ENCODE peak calls at places on chromosomes 16 and 17, in six cellular contexts. One of them, this sample, is unnamed.

GRCh38 chr16:66843191-66843590 is 1.0 kb upstream of the CA7 start:
- DNase-seq in endothelial cell: no peak
- DNase-seq in tibial artery: no peak
- DNase-seq in stomach: no peak
- DNase-seq in Daoy: no peak
- DNase-seq in EL: no peak
- DNase-seq in this sample: no peak

GRCh38 chr16:57743886-57744645 is 8.5 kb downstream of the KATNB1 start:
- DNase-seq in endothelial cell: no peak
- DNase-seq in tibial artery: no peak
- DNase-seq in stomach: no peak
- DNase-seq in Daoy: no peak
- DNase-seq in EL: no peak
- DNase-seq in this sample: no peak

GRCh38 chr17:72359811-72360210 is 239.0 kb downstream of the SOX9 start:
- DNase-seq in endothelial cell: no peak
- DNase-seq in tibial artery: no peak
- DNase-seq in stomach: no peak
- DNase-seq in Daoy: no peak
- DNase-seq in EL: no peak
- DNase-seq in this sample: no peak

GRCh38 chr17:75950421-75950820 is 9.6 kb upstream of the FBF1 start:
- DNase-seq in endothelial cell: no peak
- DNase-seq in tibial artery: no peak
- DNase-seq in stomach: no peak
- DNase-seq in Daoy: no peak
- DNase-seq in EL: no peak
- DNase-seq in this sample: no peak

GRCh38 chr16:64933890-64934289 is 188.0 kb downstream of the CDH11 start:
- DNase-seq in endothelial cell: no peak
- DNase-seq in tibial artery: no peak
- DNase-seq in stomach: no peak
- DNase-seq in Daoy: no peak
- DNase-seq in EL: no peak
- DNase-seq in this sample: no peak

GRCh38 chr17:46044989-46045388 is 45.9 kb downstream of the STH start:
- DNase-seq in endothelial cell: no peak
- DNase-seq in tibial artery: no peak
- DNase-seq in stomach: no peak
- DNase-seq in Daoy: no peak
- DNase-seq in EL: no peak
- DNase-seq in this sample: no peak

GRCh38 chr17:14304876-14305636 is 4.2 kb downstream of the HS3ST3B1 start:
- DNase-seq in endothelial cell: no peak
- DNase-seq in tibial artery: no peak
- DNase-seq in stomach: no peak
- DNase-seq in Daoy: no peak
- DNase-seq in EL: peak
- DNase-seq in this sample: no peak

GRCh38 chr16:89031715-89032659 is 55.0 kb upstream of the CBFA2T3 start:
- DNase-seq in endothelial cell: no peak
- DNase-seq in tibial artery: peak
- DNase-seq in stomach: peak
- DNase-seq in Daoy: no peak
- DNase-seq in EL: no peak
- DNase-seq in this sample: no peak

This sample was measured in GM12891.